ENCODE peak calls at places on chromosomes 13 and 19, in ten cellular contexts. B, F, U, S, P, V, A, E, C and K are unnamed samples. For H3K4me1, the result is how much of the 10 kb centered on the place peaks cover.

GRCh38 chr13:35697281-35697680 is 220.8 kb upstream of the MAB21L1 start:
- DNase-seq in B (no peak), F (no peak), U (no peak), S (peak), P (no peak), V (no peak), A (no peak), E (no peak), C (no peak), K (no peak)

GRCh38 chr13:84574851-84575250 is 692.6 kb upstream of the SLITRK1 start:
- DNase-seq in B (no peak), F (no peak), U (no peak), S (no peak), P (no peak), V (no peak), A (no peak), E (peak), C (no peak), K (no peak)

GRCh38 chr19:39126593-39127187 is 1.1 kb downstream of the PAK4 start:
- DNase-seq in B (peak), F (no peak), U (no peak), S (peak), P (peak), V (no peak), A (no peak), E (peak), C (no peak), K (peak)

GRCh38 chr13:51717786-51718398 is 86.1 kb downstream of the DHRS12 start:
- DNase-seq in B (no peak), F (no peak), U (no peak), S (no peak), P (no peak), V (no peak), A (no peak), E (no peak), C (no peak), K (no peak)

GRCh38 chr19:32404939-32405430 is 585 bp upstream of the DPY19L3 start:
- DNase-seq in B (peak), F (peak), U (peak), S (no peak), P (peak), V (peak), A (peak), E (peak), C (no peak), K (peak)

GRCh38 chr13:44842158-44842557 is 147.1 kb downstream of the NUFIP1 start:
- DNase-seq in B (no peak), F (no peak), U (no peak), S (no peak), P (no peak), V (no peak), A (no peak), E (peak), C (no peak), K (no peak)

GRCh38 chr13:79194727-79195126 is 211.3 kb downstream of the RBM26 start:
- DNase-seq in B (no peak), F (no peak), U (no peak), S (no peak), P (no peak), V (no peak), A (no peak), E (no peak), C (no peak), K (no peak)

GRCh38 chr19:6378036-6378435 is 2.3 kb upstream of the PSPN start:
- DNase-seq in B (no peak), F (no peak), U (no peak), S (peak), P (no peak), V (no peak), A (no peak), E (peak), C (no peak), K (no peak)

GRCh38 chr13:114319441-114319871 is 5.2 kb downstream of the CHAMP1 start:
- DNase-seq in B (peak), F (no peak), U (no peak), S (no peak), P (no peak), V (no peak), A (no peak), E (peak), C (no peak), K (no peak)
- H3K4me1 ChIP-seq in B (under half), F (under half), U (half or more), S (under half), P (half or more), V (under half), A (under half), E (under half), C (under half), K (under half)

GRCh38 chr13:101415358-101416174 is 742 bp downstream of the NALCN start:
- DNase-seq in B (no peak), F (no peak), U (no peak), S (no peak), P (no peak), V (peak), A (no peak), E (no peak), C (no peak), K (no peak)
- H3K4me3 ChIP-seq in B (peak), F (peak), U (peak), S (no peak), P (peak), V (peak), A (peak), E (peak), C (peak), K (no peak)

GRCh38 chr19:44025217-44025936 is at the start of gene ZNF222:
- DNase-seq in B (peak), F (peak), U (peak), S (peak), P (peak), V (peak), A (peak), E (peak), C (peak), K (peak)
- H3K27ac ChIP-seq in B (peak), F (no peak), U (peak), S (peak), P (no peak), V (peak), A (peak), E (peak), C (no peak), K (peak)

GRCh38 chr19:34275705-34276104 is 21.4 kb downstream of the GARRE1 start:
- DNase-seq in B (no peak), F (no peak), U (no peak), S (no peak), P (no peak), V (no peak), A (no peak), E (no peak), C (no peak), K (no peak)

GRCh38 chr19:34274284-34274826 is 20.0 kb downstream of the GARRE1 start:
- DNase-seq in B (no peak), F (no peak), U (no peak), S (no peak), P (no peak), V (no peak), A (no peak), E (peak), C (no peak), K (no peak)

GRCh38 chr19:34269968-34270621 is 15.7 kb downstream of the GARRE1 start:
- DNase-seq in B (peak), F (peak), U (peak), S (peak), P (peak), V (peak), A (peak), E (peak), C (no peak), K (peak)

GRCh38 chr19:34274827-34275625 is 20.7 kb downstream of the GARRE1 start:
- DNase-seq in B (no peak), F (no peak), U (no peak), S (no peak), P (no peak), V (no peak), A (no peak), E (peak), C (no peak), K (no peak)

DNA sequence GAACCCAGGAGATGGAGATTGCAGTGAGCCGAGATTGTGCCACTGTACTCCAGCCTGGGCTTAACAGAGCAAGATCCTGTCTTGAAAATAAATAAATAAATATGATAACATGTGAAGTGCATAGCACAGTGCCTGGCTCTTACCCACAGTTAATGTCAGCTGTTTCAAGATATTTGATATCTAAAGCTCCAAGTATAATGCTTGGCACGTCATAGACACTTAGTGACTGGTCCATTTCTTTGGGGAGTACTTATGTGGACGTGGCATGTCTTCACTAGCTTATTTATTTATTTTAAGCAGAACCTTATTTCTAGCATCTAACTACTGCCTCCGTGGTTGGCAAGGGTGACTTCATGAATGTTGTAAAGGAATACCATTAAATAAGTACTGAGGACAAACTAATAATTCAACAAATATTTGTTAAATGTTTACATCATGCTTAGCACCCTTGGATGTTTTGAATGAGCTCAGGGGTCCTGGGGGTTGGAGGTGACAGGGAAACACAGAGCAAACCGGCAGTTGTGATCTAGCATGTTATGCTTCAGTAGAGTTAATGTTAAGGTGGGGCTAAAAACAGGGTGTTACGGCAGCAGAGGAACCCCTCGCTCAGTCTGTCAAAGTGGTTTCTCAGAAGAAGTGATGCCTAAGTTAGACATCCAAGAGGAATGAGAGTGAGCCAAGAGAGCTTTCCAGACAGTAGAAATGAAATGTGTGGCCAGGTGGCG is 18.9 kb downstream of the GARRE1 start:
- DNase-seq in B (no peak), F (no peak), U (no peak), S (no peak), P (no peak), V (no peak), A (no peak), E (no peak), C (no peak), K (no peak)
- H3K4me1 ChIP-seq in B (half or more), F (under half), U (half or more), S (under half), P (half or more), V (under half), A (under half), E (under half), C (under half), K (under half)

DNA sequence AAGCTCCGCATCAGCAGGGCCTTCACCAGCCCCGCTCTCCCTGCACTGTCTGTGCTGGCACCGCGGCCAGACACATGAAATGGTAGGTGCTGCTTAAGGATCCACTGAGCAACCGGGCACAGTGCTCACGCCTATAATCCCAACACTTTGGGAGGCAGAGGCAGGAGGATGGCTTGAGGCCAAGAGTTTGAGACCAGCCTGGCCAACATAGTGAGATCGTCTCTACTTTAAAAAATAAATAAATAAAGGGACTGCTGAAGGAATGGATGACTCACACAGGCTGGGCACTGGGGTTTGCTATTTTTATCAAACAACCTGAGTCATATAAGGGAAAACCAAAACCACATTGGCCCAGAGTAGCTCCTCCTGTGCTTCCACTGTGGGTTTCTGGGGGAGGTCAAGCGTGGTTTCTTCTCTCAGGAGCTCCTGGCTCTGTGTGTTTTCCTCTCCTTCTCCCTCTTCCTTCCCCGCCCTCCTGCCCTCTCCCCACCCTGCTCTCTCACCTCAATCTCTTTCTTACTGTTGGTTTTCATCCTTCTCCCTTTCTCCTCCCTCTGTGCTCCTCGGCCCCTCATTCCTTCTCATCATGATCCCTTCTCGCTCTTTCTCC is 21.3 kb downstream of the VRK3 start:
- DNase-seq in B (peak), F (peak), U (no peak), S (no peak), P (peak), V (no peak), A (peak), E (peak), C (no peak), K (peak)
- H3K4me3 ChIP-seq in B (no peak), F (no peak), U (no peak), S (no peak), P (no peak), V (no peak), A (peak), E (no peak), C (no peak), K (no peak)

DNA sequence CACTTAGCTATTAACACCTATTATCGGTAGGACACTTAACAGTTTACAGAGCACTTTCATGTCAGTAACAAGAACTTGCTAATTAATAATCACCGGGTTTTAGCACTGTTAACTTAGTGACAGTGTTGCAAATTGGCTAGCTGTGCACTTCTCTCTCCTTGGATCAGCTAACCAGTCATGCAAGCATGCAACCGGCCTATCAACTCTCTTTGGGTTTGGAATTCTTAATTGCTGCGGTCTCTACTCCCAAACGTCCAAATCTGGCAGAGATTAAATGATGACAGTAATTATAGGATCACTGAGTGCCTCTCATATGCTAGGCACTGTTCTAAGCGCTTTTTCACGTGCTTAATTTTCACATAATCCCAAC is 1.2 kb downstream of the EPS15L1 start:
- DNase-seq in B (no peak), F (no peak), U (no peak), S (no peak), P (no peak), V (no peak), A (no peak), E (peak), C (no peak), K (no peak)
- H3K27ac ChIP-seq in B (no peak), F (no peak), U (peak), S (no peak), P (no peak), V (peak), A (no peak), E (no peak), C (no peak), K (peak)

GRCh38 chr13:109577191-109577700 is 209.1 kb downstream of the IRS2 start:
- DNase-seq in B (no peak), F (no peak), U (no peak), S (no peak), P (no peak), V (no peak), A (no peak), E (no peak), C (no peak), K (no peak)
- H3K4me1 ChIP-seq in B (under half), F (under half), U (under half), S (under half), P (under half), V (under half), A (under half), E (under half), C (under half), K (under half)

DNA sequence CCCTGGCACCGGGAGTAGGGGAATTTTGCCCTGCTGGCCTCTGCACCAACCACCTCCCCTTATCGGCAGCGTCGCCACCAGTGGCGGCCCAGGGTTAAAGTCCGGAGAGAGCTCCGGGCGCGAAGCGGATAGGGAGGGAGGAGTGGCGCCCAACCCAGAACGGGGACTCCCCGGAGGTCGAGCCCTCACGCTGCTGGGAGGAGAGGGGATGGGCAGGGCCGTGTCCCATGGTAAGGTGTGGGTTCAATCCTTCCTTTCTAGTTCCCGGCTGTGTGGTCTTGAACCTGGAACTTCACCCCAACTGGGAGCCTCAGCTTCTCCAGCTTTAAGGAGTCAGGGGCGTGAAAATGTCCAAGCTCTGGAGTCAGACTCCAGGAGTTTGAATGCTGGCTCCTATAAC is 23.3 kb upstream of the BCL3 start:
- DNase-seq in B (no peak), F (no peak), U (no peak), S (no peak), P (peak), V (peak), A (peak), E (no peak), C (no peak), K (no peak)
- H3K4me3 ChIP-seq in B (no peak), F (no peak), U (peak), S (no peak), P (no peak), V (peak), A (no peak), E (no peak), C (no peak), K (no peak)

GRCh38 chr13:73465629-73465974 is 406.8 kb downstream of the KLF5 start:
- DNase-seq in B (no peak), F (no peak), U (no peak), S (no peak), P (no peak), V (no peak), A (no peak), E (no peak), C (no peak), K (no peak)

GRCh38 chr13:73466561-73466960 is 407.8 kb downstream of the KLF5 start:
- DNase-seq in B (no peak), F (no peak), U (no peak), S (no peak), P (no peak), V (no peak), A (no peak), E (no peak), C (no peak), K (no peak)

GRCh38 chr13:73462241-73462640 is 403.4 kb downstream of the KLF5 start:
- DNase-seq in B (no peak), F (no peak), U (no peak), S (no peak), P (no peak), V (no peak), A (no peak), E (no peak), C (no peak), K (no peak)

GRCh38 chr13:73467103-73467502 is 408.3 kb downstream of the KLF5 start:
- DNase-seq in B (no peak), F (no peak), U (no peak), S (no peak), P (no peak), V (no peak), A (no peak), E (peak), C (no peak), K (no peak)

DNA sequence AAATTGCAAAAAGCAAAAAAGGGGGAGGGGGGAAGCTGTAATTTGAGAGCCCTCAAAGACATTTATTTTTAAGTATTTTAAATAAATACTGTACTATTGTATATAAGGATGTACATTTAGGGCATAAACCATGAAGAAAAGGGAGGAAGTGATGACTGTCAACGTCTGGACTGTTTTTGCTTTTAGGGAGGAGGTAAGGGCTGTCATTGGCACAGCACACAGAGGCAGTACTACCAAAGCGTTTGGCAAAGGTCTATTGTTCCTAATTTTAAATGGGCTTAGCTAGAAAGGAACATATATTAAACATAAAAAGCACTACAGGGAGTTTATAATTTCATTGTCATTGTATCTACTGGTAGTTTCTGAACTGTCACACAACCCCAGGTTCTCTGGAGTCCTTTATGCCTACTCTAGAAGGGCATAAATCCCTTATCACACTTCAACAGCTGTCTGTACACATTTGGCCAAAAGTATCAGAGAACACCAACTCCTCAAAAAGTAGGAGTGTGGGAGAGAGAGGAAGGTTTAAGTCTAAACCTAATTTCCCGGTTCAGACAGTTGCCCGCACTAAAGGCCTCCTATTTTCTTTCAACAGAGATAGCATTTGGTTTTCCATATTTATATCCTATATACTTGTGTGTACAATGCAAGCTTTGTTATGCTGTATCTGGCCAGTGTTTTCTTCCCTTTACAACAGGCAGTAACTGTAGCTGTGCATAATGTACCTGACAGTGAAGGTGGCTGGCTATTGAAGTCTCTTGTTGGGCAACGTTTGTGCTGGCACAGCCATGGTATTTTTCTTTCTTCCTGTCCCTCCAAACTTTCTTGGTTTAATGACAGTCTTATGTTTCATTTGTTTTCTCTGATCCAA is 406.2 kb downstream of the KLF5 start:
- DNase-seq in B (no peak), F (no peak), U (no peak), S (no peak), P (no peak), V (no peak), A (no peak), E (no peak), C (no peak), K (no peak)
- H3K27ac ChIP-seq in B (no peak), F (no peak), U (no peak), S (no peak), P (no peak), V (no peak), A (no peak), E (no peak), C (no peak), K (no peak)